ENCODE peak calls at places on chromosomes 13 and 19, in four cellular contexts. Z is fibroblast of lung, I is lung, P is mammary epithelial cell. X is an unnamed sample.

GRCh38 chr13:41541142-41541938 is 84.0 kb downstream of the RGCC start:
- DNase-seq in P (no peak), Z (no peak), I (no peak), X (no peak)

GRCh38 chr19:28710278-28710677 is 502.7 kb downstream of the UQCRFS1 start:
- DNase-seq in Z (peak; percentile 81), I (no peak), P (peak; percentile 52), X (no peak)

GRCh38 chr19:2554856-2555255 is 78.9 kb downstream of the GADD45B start:
- DNase-seq in I (no peak), Z (no peak), P (no peak), X (no peak)

GRCh38 chr13:94950303-94950702 is 238.0 kb upstream of the SOX21 start:
- DNase-seq in P (no peak), Z (peak; percentile 17), I (no peak), X (no peak)

GRCh38 chr13:83248751-83249150 is 633.5 kb downstream of the SLITRK1 start:
- DNase-seq in Z (no peak), P (no peak), I (no peak), X (no peak)

GRCh38 chr19:39270091-39270871 is 2.1 kb downstream of the IFNL2 start:
- DNase-seq in Z (no peak), I (no peak), P (no peak), X (no peak)

GRCh38 chr13:27565818-27566217 is 54.5 kb downstream of the LNX2 start:
- DNase-seq in Z (no peak), I (no peak), P (no peak), X (no peak)

GRCh38 chr13:74576504-74576903 is 442.3 kb upstream of the KLF12 start:
- DNase-seq in I (no peak), Z (no peak), P (no peak), X (no peak)

GRCh38 chr19:38736036-38736412 is 8.2 kb downstream of the CAPN12 start:
- DNase-seq in P (no peak), Z (no peak), I (peak; percentile 63), X (peak; percentile 82)

GRCh38 chr19:32971012-32971595 is 654 bp downstream of the CEP89 start:
- DNase-seq in P (no peak), Z (no peak), I (no peak), X (no peak)

GRCh38 chr13:27401210-27401609 is 23.2 kb upstream of the GTF3A start:
- DNase-seq in I (no peak), Z (no peak), P (no peak), X (no peak)

GRCh38 chr13:33512880-33513554 is 227.5 kb upstream of the STARD13 start:
- DNase-seq in P (no peak), I (no peak), Z (peak; percentile 54), X (no peak)

GRCh38 chr19:13954185-13954584 is 1.9 kb downstream of the DCAF15 start:
- DNase-seq in P (no peak), Z (no peak), I (no peak), X (no peak)

GRCh38 chr19:46515879-46516350 is 20.2 kb upstream of the PNMA8B start:
- DNase-seq in I (no peak), P (peak; percentile 47), Z (peak; percentile 44), X (peak; percentile 46)

GRCh38 chr19:41352279-41352608 is 1.5 kb downstream of the TGFB1 start:
- DNase-seq in I (no peak), Z (no peak), P (no peak), X (no peak)

GRCh38 chr13:29758591-29759114 is 91.8 kb downstream of the UBL3 start:
- DNase-seq in P (peak; percentile 59), I (no peak), Z (no peak), X (peak; percentile 77)

GRCh38 chr19:54169149-54169731 is 3.7 kb downstream of the TMC4 start:
- DNase-seq in P (no peak), Z (no peak), I (no peak), X (no peak)

DNA sequence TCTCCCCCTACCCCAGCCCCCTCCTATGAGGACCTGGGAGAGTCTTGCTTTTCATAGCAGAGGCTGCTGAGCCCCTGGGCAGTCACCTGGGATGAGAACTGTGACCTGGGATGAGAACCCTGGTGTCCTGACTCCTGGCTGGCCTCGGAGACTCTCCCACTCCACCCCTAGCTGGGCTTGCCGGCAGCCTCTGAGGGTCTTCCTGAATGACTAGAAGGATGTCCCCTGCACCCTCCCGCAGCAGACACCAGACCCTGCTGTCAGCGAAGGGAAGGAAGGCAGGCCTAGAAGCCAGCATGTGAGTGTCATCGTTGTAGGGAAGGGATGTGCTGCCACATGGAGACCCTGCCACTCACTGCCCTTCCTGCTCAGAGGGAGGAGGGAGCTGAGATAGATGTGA is 203.4 kb upstream of the ZNF536 start:
- DNase-seq in I (peak; percentile 20), Z (no peak), P (no peak), X (no peak)
- H3K9me3 ChIP-seq in I (no peaks in the 10 kb centered on the region), Z (no peaks in the 10 kb centered on the region), P (peaks cover 31% of the 10 kb centered on the region), X (no peaks in the 10 kb centered on the region)

GRCh38 chr19:44156475-44156874 is 8.4 kb upstream of the ZNF226 start:
- DNase-seq in I (no peak), Z (no peak), P (no peak), X (no peak)
- H3K9me3 ChIP-seq in I (peaks cover 21% of the 10 kb centered on the region), Z (peaks cover 6% of the 10 kb centered on the region), P (peaks cover 30% of the 10 kb centered on the region), X (peaks cover 29% of the 10 kb centered on the region)

DNA sequence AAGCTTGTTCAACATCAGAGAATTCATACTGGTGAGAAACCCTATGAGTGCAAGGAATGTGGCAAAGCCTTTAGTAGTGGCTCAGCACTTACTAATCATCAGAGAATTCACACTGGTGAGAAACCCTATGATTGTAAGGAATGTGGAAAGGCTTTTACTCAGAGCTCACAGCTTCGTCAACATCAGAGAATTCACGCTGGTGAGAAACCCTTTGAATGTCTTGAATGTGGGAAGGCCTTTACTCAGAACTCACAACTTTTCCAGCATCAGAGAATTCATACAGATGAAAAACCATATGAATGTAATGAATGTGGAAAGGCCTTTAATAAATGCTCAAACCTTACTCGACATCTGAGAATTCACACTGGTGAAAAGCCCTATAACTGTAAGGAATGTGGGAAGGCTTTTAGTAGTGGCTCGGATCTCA is 25.2 kb downstream of the ZNF383 start:
- DNase-seq in P (peak; percentile 4), I (no peak), Z (no peak), X (no peak)
- H3K9me3 ChIP-seq in P (peaks cover 59% of the 10 kb centered on the region), I (peaks cover 53% of the 10 kb centered on the region), Z (peaks cover 5% of the 10 kb centered on the region), X (peaks cover 73% of the 10 kb centered on the region)

DNA sequence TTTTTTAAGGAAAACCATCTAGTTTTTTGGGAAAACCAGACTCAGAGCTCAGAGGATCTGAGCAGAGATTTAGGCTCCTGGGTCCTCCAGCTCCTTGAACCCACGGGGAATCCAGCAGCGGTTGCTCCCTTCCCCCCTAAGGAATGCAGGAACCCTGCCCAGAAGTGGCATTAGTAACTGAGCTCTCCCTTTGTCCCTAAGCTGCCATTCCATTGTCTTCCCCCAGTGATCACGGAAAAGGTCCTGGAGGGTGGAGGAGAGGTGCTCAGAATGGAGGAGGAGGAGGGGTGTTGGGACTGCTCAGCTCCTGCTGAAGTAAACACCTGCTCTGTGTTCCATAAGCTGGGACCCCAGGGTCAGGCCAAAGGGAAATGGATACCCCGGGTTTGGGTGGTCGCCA is 16.8 kb upstream of the OR1M1 start:
- DNase-seq in I (no peak), Z (no peak), P (no peak), X (no peak)
- H3K9me3 ChIP-seq in I (no peaks in the 10 kb centered on the region), Z (no peaks in the 10 kb centered on the region), P (peaks cover 2% of the 10 kb centered on the region), X (no peaks in the 10 kb centered on the region)

GRCh38 chr19:57788114-57788692 is 18.7 kb downstream of the ZNF586 start:
- DNase-seq in I (no peak), Z (no peak), P (no peak), X (no peak)

GRCh38 chr19:57789288-57789687 is 19.8 kb downstream of the ZNF586 start:
- DNase-seq in Z (no peak), I (no peak), P (no peak), X (no peak)

GRCh38 chr19:57786286-57786685 is 16.8 kb downstream of the ZNF586 start:
- DNase-seq in I (no peak), P (no peak), Z (no peak), X (no peak)

DNA sequence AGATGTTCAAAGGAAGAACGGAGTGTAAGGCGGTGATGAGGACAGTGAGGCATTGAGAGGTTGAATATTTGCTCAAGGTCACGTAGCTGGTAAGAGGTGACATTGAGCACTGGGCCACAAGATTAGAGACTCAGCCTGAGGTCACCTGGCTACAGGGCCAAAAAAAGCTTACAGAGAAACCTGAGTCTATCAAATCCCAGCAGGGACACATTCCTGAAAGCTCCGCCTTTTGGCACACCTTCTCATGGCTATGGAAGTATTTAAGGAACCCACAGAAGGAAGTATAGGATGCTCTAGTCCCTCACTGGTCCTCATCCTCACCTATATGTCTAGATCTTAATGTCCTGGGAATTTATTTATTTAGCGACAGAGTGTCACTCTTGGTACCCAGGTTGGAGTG is 17.4 kb downstream of the ZNF586 start:
- DNase-seq in I (no peak), Z (no peak), P (no peak), X (no peak)
- H3K9me3 ChIP-seq in I (no peaks in the 10 kb centered on the region), Z (peaks cover 2% of the 10 kb centered on the region), P (peaks cover 3% of the 10 kb centered on the region), X (peaks cover 35% of the 10 kb centered on the region)

X was measured in CD8-positive, alpha-beta memory T cell.